ENCODE peak calls at places on chromosomes 4 and X, in ten cellular contexts. L is tibial nerve; E is BE2C; K is cardiac muscle cell; N is brain pericyte; U is astrocyte of the spinal cord; X is stimulated activated CD8-positive, alpha-beta memory T cell treated with anti-CD3 and anti-CD28 coated beads, Interleukin-7, amount 100 ng/mL, for 24 hours; A is T-helper 9 cell; F is non-pigmented ciliary epithelial cell; R is GM13976. D is an unnamed sample.

GRCh38 chr4:109052699-109053656 is 249.5 kb downstream of the COL25A1 start:
- DNase-seq in K (no peak), U (no peak), N (no peak), A (no peak), E (no peak), R (no peak), F (no peak), X (no peak), L (no peak), D (no peak)

GRCh38 chrX:51598899-51599298 is 19.8 kb downstream of the CENPVL3 start:
- DNase-seq in U (no peak), X (no peak), E (no peak), R (no peak), A (no peak), K (no peak), F (no peak), N (no peak), L (no peak), D (no peak)

GRCh38 chr4:99998062-99998880 is 48.2 kb upstream of the H2AZ1 start:
- DNase-seq in R (peak; percentile 25), U (peak; percentile 71), L (no peak), F (no peak), N (peak; percentile 18), K (peak; percentile 17), E (no peak), A (no peak), X (no peak), D (peak; percentile 31)

GRCh38 chr4:78689224-78689623 is 86.9 kb upstream of the BMP2K start:
- DNase-seq in F (no peak), A (no peak), K (no peak), N (no peak), L (no peak), E (no peak), U (no peak), R (no peak), X (no peak), D (no peak)

GRCh38 chr4:101049549-101050001 is 297.8 kb downstream of the PPP3CA start:
- DNase-seq in U (no peak), X (no peak), N (no peak), A (no peak), K (peak; percentile 11), E (peak; percentile 48), F (no peak), R (no peak), L (no peak), D (no peak)

GRCh38 chrX:119981286-119982070 is 37.9 kb upstream of the NKAP start:
- DNase-seq in A (no peak), K (peak; percentile 47), X (no peak), R (peak; percentile 38), N (no peak), F (no peak), L (no peak), E (peak; percentile 21), U (no peak), D (peak; percentile 9)

GRCh38 chr4:101835121-101835904 is 44.8 kb downstream of the BANK1 start:
- DNase-seq in N (peak; percentile 60), E (peak; percentile 70), A (no peak), U (peak; percentile 70), X (no peak), L (peak; percentile 28), F (no peak), R (no peak), K (peak; percentile 7), D (peak; percentile 32)

GRCh38 chr4:15250021-15250441 is 177.8 kb upstream of the C1QTNF7 start:
- DNase-seq in N (no peak), K (no peak), R (no peak), L (no peak), U (peak; percentile 34), A (no peak), F (no peak), X (no peak), E (no peak), D (no peak)

GRCh38 chrX:102765217-102765616 is 44.7 kb downstream of the GPRASP3 start:
- DNase-seq in K (no peak), N (no peak), A (no peak), L (no peak), U (peak; percentile 60), F (peak; percentile 15), X (no peak), R (no peak), E (no peak), D (peak; percentile 58)

GRCh38 chr4:107035711-107036601 is at the start of gene DKK2:
- DNase-seq in R (peak; percentile 45), X (no peak), A (no peak), F (no peak), E (peak; percentile 33), K (peak; percentile 45), N (no peak), U (peak; percentile 36), L (peak; percentile 21), D (no peak)

GRCh38 chr4:7556558-7556957 is 121.8 kb upstream of the PSAPL1 start:
- DNase-seq in E (no peak), X (no peak), U (no peak), A (no peak), R (no peak), N (no peak), L (no peak), K (no peak), F (no peak), D (no peak)

GRCh38 chr4:115228851-115229250 is 115.4 kb upstream of the NDST4 start:
- DNase-seq in U (no peak), R (no peak), K (no peak), F (no peak), A (no peak), L (no peak), X (no peak), N (no peak), E (no peak), D (no peak)

GRCh38 chrX:46953597-46953996 is 41.4 kb downstream of the JADE3 start:
- DNase-seq in K (no peak), X (no peak), F (no peak), U (peak; percentile 20), N (peak; percentile 39), R (peak; percentile 10), E (no peak), L (no peak), A (no peak), D (no peak)

GRCh38 chr4:145679991-145680455 is at the start of gene C4orf51:
- DNase-seq in U (peak; percentile 73), E (no peak), N (no peak), X (no peak), L (no peak), A (no peak), R (no peak), F (peak; percentile 15), K (peak; percentile 52), D (peak; percentile 23)

GRCh38 chrX:152895724-152896420 is 2.0 kb upstream of the ZNF185 start:
- DNase-seq in X (no peak), N (no peak), F (no peak), L (no peak), A (no peak), U (no peak), K (no peak), E (no peak), R (no peak), D (no peak)

GRCh38 chr4:48939785-48940184 is 33.2 kb upstream of the OCIAD2 start:
- DNase-seq in A (no peak), E (no peak), L (no peak), X (no peak), U (peak; percentile 94), F (peak; percentile 67), N (no peak), R (no peak), K (no peak), D (peak; percentile 89)

GRCh38 chrX:119654112-119654531 is 38.8 kb downstream of the SEPTIN6 start:
- DNase-seq in F (peak; percentile 44), N (peak; percentile 63), K (peak; percentile 61), E (no peak), U (peak; percentile 61), X (no peak), L (peak; percentile 18), R (no peak), A (peak; percentile 28), D (no peak)

GRCh38 chrX:114906978-114907510 is 110.4 kb downstream of the IL13RA2 start:
- DNase-seq in X (no peak), R (no peak), L (no peak), N (no peak), E (no peak), U (no peak), A (no peak), F (no peak), K (no peak), D (no peak)

GRCh38 chr4:183968931-183969330 is 63.8 kb downstream of the STOX2 start:
- DNase-seq in N (no peak), R (no peak), F (no peak), K (no peak), U (no peak), X (no peak), E (no peak), L (no peak), A (no peak), D (no peak)

GRCh38 chrX:74242050-74242449 is 61.9 kb upstream of the ZCCHC13 start:
- DNase-seq in X (no peak), K (no peak), L (no peak), R (no peak), E (no peak), A (no peak), U (peak; percentile 62), N (no peak), F (peak; percentile 34), D (peak; percentile 23)

GRCh38 chrX:135382260-135382659 is 39.5 kb upstream of the SMIM10L2A start:
- DNase-seq in L (no peak), R (no peak), F (no peak), K (no peak), U (no peak), E (no peak), A (no peak), N (no peak), X (no peak), D (no peak)

GRCh38 chr4:40471923-40472322 is 136.8 kb downstream of the CHRNA9 start:
- DNase-seq in K (no peak), E (no peak), F (no peak), X (no peak), N (no peak), R (no peak), L (no peak), U (no peak), A (no peak), D (no peak)

GRCh38 chr4:145804134-145804533 is 124.2 kb downstream of the C4orf51 start:
- DNase-seq in A (no peak), L (no peak), X (no peak), N (no peak), F (peak; percentile 85), K (no peak), U (peak; percentile 86), R (no peak), E (no peak), D (peak; percentile 49)

GRCh38 chr4:2595436-2595835 is 59.0 kb downstream of the FAM193A start:
- DNase-seq in K (no peak), L (no peak), E (peak; percentile 76), R (no peak), U (no peak), F (no peak), A (no peak), X (no peak), N (no peak), D (no peak)

GRCh38 chr4:20532096-20532495 is 168.2 kb upstream of the PACRGL start:
- DNase-seq in A (no peak), L (no peak), F (no peak), R (no peak), X (no peak), E (no peak), K (no peak), N (no peak), U (peak; percentile 16), D (no peak)

GRCh38 chr4:36467670-36468069 is 186.3 kb downstream of the DTHD1 start:
- DNase-seq in N (no peak), E (no peak), U (no peak), R (no peak), A (no peak), X (no peak), F (no peak), L (no peak), K (no peak), D (no peak)

GRCh38 chrX:109952985-109953905 is 49.7 kb upstream of the TMEM164 start:
- DNase-seq in E (no peak), X (no peak), A (no peak), L (no peak), U (no peak), K (no peak), R (peak; percentile 3), F (no peak), N (no peak), D (no peak)

D was measured in astrocyte of the cerebellum.